ENCODE peak calls at places on chromosomes 4 and X, in five cellular contexts. N is left lung; X is choroid plexus epithelial cell; K is neural crest cell; M is stimulated activated CD8-positive, alpha-beta memory T cell treated with anti-CD3 and anti-CD28 coated beads, Interleukin-4, amount 100 ng/mL, for 48 hours. J is an unnamed sample.

GRCh38 chrX:11266329-11266830 is 26.8 kb upstream of the AMELX start:
- DNase-seq in K (no peak), X (no peak), N (no peak), M (no peak), J (no peak)

GRCh38 chr4:162506253-162506652 is 342.5 kb upstream of the FSTL5 start:
- DNase-seq in X (peak; percentile 80), M (no peak), K (no peak), N (no peak), J (no peak)

GRCh38 chrX:107738272-107738671 is 37.3 kb downstream of the TSC22D3 start:
- DNase-seq in X (no peak), N (no peak), M (no peak), K (no peak), J (no peak)

GRCh38 chr4:67558493-67558892 is at the start of gene STAP1:
- DNase-seq in K (no peak), N (no peak), M (no peak), X (no peak), J (peak; percentile 59)

GRCh38 chrX:37800762-37801161 is 20.9 kb downstream of the CYBB start:
- DNase-seq in N (no peak), X (peak; percentile 16), M (no peak), K (no peak), J (no peak)

GRCh38 chrX:14673764-14674163 is 144.4 kb downstream of the GLRA2 start:
- DNase-seq in N (no peak), K (no peak), X (peak; percentile 94), M (peak; percentile 20), J (peak; percentile 65)

GRCh38 chr4:143196323-143196722 is 11.6 kb downstream of the USP38 start:
- DNase-seq in N (no peak), M (no peak), X (no peak), K (no peak), J (no peak)

GRCh38 chrX:39911278-39911897 is 186.4 kb downstream of the BCOR start:
- DNase-seq in X (no peak), K (no peak), M (no peak), N (no peak), J (no peak)

GRCh38 chr4:64781737-64782326 is 372.6 kb upstream of the TECRL start:
- DNase-seq in M (no peak), X (peak; percentile 53), N (no peak), K (no peak), J (no peak)

GRCh38 chrX:15334561-15334960 is 762 bp downstream of the PIGA start:
- DNase-seq in M (peak; percentile 22), N (no peak), X (peak; percentile 30), K (no peak), J (no peak)

GRCh38 chr4:8016527-8016926 is 76.9 kb upstream of the AFAP1 start:
- DNase-seq in N (peak; percentile 34), M (no peak), K (no peak), X (no peak), J (no peak)

GRCh38 chr4:113810906-113811305 is 49.4 kb upstream of the CAMK2D start:
- DNase-seq in X (peak; percentile 76), M (no peak), N (no peak), K (no peak), J (no peak)

GRCh38 chr4:148574502-148574901 is 132.3 kb upstream of the NR3C2 start:
- DNase-seq in M (no peak), N (no peak), X (peak; percentile 46), K (no peak), J (no peak)

GRCh38 chr4:139823345-139823744 is 157.7 kb downstream of the MGST2 start:
- DNase-seq in M (no peak), N (no peak), X (no peak), K (no peak), J (no peak)

GRCh38 chr4:125505637-125506036 is 190.9 kb downstream of the FAT4 start:
- DNase-seq in K (no peak), M (no peak), X (no peak), N (no peak), J (no peak)

GRCh38 chr4:110049951-110050925 is 137.6 kb downstream of the EGF start:
- DNase-seq in N (no peak), K (peak; percentile 37), M (peak; percentile 60), X (peak; percentile 74), J (peak; percentile 77)

GRCh38 chr4:32776435-32777203 is 2056.4 kb downstream of the PCDH7 start:
- DNase-seq in M (no peak), N (no peak), X (no peak), K (no peak), J (no peak)

GRCh38 chr4:146243141-146243882 is 29.0 kb downstream of the REELD1 start:
- DNase-seq in K (no peak), X (no peak), M (peak; percentile 86), N (peak; percentile 82), J (no peak)

GRCh38 chrX:86066998-86067397 is 19.6 kb upstream of the CHM start:
- DNase-seq in N (no peak), X (peak; percentile 27), M (no peak), K (no peak), J (no peak)

GRCh38 chr4:64713256-64713840 is 304.1 kb upstream of the TECRL start:
- DNase-seq in M (no peak), K (no peak), X (peak; percentile 45), N (no peak), J (no peak)

GRCh38 chrX:129649268-129650182 is 5.2 kb downstream of the APLN start:
- DNase-seq in X (no peak), K (no peak), M (no peak), N (no peak), J (no peak)

GRCh38 chrX:68929332-68930150 is 100.7 kb downstream of the EFNB1 start:
- DNase-seq in K (no peak), X (peak; percentile 78), M (no peak), N (no peak), J (no peak)

GRCh38 chr4:94613248-94613647 is 144.5 kb upstream of the BMPR1B start:
- DNase-seq in N (no peak), K (no peak), X (no peak), M (no peak), J (no peak)

GRCh38 chrX:31423575-31424284 is 351.9 kb upstream of the FTHL17 start:
- DNase-seq in N (no peak), M (no peak), X (peak; percentile 80), K (no peak), J (no peak)

GRCh38 chr4:60463846-60464502 is 736.2 kb upstream of the ADGRL3 start:
- DNase-seq in N (peak; percentile 17), M (no peak), X (peak; percentile 37), K (no peak), J (no peak)

J was measured in Peyer's patch.